ENCODE peak calls at places on chromosomes 1 and 21, in four cellular contexts. K is IMR-90, A is mammary epithelial cell, Z is HCT116. O is an unnamed sample.

GRCh38 chr1:53979712-53980450 is 33.7 kb downstream of the LRRC42 start:
- DNase-seq in A (no peak), K (no peak), Z (no peak), O (no peak)

GRCh38 chr21:42567181-42567560 is 53.5 kb downstream of the SLC37A1 start:
- DNase-seq in Z (no peak), A (no peak), K (no peak), O (no peak)

GRCh38 chr1:155485945-155486344 is 76.7 kb downstream of the ASH1L start:
- DNase-seq in K (no peak), A (no peak), Z (no peak), O (no peak)

GRCh38 chr1:192601145-192602048 is 25.8 kb downstream of the RGS1 start:
- DNase-seq in Z (no peak), K (peak), A (peak), O (peak)

GRCh38 chr1:81558291-81559076 is 242.2 kb upstream of the ADGRL2 start:
- DNase-seq in Z (no peak), K (no peak), A (no peak), O (no peak)

GRCh38 chr1:238916828-238917227 is 469.5 kb upstream of the CHRM3 start:
- DNase-seq in K (no peak), A (peak), Z (no peak), O (peak)

GRCh38 chr1:218592688-218593087 is 247.6 kb downstream of the TGFB2 start:
- DNase-seq in Z (no peak), K (peak), A (peak), O (peak)

GRCh38 chr1:157785241-157785640 is 8.3 kb upstream of the FCRL2 start:
- DNase-seq in Z (no peak), A (no peak), K (no peak), O (no peak)

GRCh38 chr1:71881611-71882010 is 400.7 kb downstream of the NEGR1 start:
- DNase-seq in K (peak), A (no peak), Z (no peak), O (peak)

GRCh38 chr21:45981154-45981606 is 390 bp upstream of the COL6A1 start:
- DNase-seq in A (peak), K (peak), Z (peak), O (peak)

GRCh38 chr21:14962217-14962616 is 102.6 kb downstream of the NRIP1 start:
- DNase-seq in Z (no peak), A (no peak), K (no peak), O (no peak)

GRCh38 chr1:87330954-87331318 is 2.3 kb downstream of the LMO4 start:
- DNase-seq in K (no peak), A (no peak), Z (no peak), O (no peak)

GRCh38 chr1:56566040-56566774 is 13.2 kb downstream of the PLPP3 start:
- DNase-seq in Z (no peak), K (no peak), A (no peak), O (no peak)

GRCh38 chr1:61226791-61227567 is 144.6 kb downstream of the NFIA start:
- DNase-seq in A (no peak), Z (no peak), K (no peak), O (no peak)

GRCh38 chr1:201226859-201227488 is 36.4 kb downstream of the IGFN1 start:
- DNase-seq in Z (no peak), K (no peak), A (no peak), O (no peak)

GRCh38 chr1:2483970-2484369 is 7.9 kb downstream of the PLCH2 start:
- DNase-seq in A (no peak), K (no peak), Z (no peak), O (no peak)

GRCh38 chr1:50348449-50349241 is 74.6 kb downstream of the DMRTA2 start:
- DNase-seq in Z (peak), A (peak), K (peak), O (peak)

GRCh38 chr1:91404151-91405012 is at the start of gene HFM1:
- DNase-seq in Z (peak), A (peak), K (peak), O (peak)

GRCh38 chr1:226977288-226977972 is 37.3 kb downstream of the COQ8A start:
- DNase-seq in Z (no peak), A (no peak), K (no peak), O (no peak)

GRCh38 chr1:42938596-42939184 is 20.0 kb downstream of the SLC2A1 start:
- DNase-seq in K (no peak), Z (no peak), A (no peak), O (no peak)

GRCh38 chr1:25198731-25199231 is 33.5 kb downstream of the SYF2 start:
- DNase-seq in K (no peak), Z (no peak), A (peak), O (peak)

GRCh38 chr1:232380556-232380955 is 249.4 kb downstream of the SIPA1L2 start:
- DNase-seq in K (no peak), Z (no peak), A (no peak), O (no peak)

GRCh38 chr1:1069711-1070676 is 4.1 kb downstream of the RNF223 start:
- DNase-seq in A (no peak), Z (no peak), K (peak), O (no peak)

GRCh38 chr1:18079941-18080340 is 27.7 kb upstream of the IGSF21 start:
- DNase-seq in K (no peak), Z (no peak), A (no peak), O (no peak)

GRCh38 chr1:47650205-47650604 is 212.4 kb downstream of the FOXD2 start:
- DNase-seq in A (peak), K (peak), Z (peak), O (peak)

GRCh38 chr1:25922633-25923567 is 16.7 kb upstream of the STMN1 start:
- DNase-seq in K (no peak), Z (no peak), A (no peak), O (peak)

GRCh38 chr1:171251741-171252300 is 3.5 kb downstream of the FMO1 start:
- DNase-seq in A (no peak), K (peak), Z (no peak), O (no peak)

GRCh38 chr1:106768501-106768900 is 288.0 kb upstream of the PRMT6 start:
- DNase-seq in A (peak), Z (no peak), K (no peak), O (peak)

GRCh38 chr1:210236840-210237409 is 4.3 kb downstream of the SERTAD4 start:
- DNase-seq in Z (no peak), A (no peak), K (peak), O (peak)
- H2AFZ ChIP-seq in Z (no peak), A (no peak), K (peak), O (no peak)

DNA sequence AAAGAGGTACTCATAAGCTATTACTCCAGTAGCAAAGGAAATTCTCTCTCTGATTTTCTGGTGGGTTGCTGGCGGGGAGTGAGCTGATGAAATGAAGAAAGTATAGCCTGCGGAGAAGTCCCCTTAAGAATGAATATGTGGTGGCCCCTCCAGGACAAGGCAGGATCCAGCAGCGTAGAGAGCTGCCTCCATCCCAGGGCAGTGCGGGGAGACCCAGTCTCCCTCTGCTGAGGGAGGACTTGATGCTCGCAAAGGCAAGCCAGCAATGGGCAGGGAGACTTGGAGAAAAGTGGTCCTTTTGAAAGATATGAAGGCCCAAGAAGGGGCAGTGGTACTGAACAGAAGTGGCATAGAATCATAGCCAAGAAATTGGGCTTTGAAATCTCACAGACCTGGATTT is 106.0 kb upstream of the SLC44A3 start:
- DNase-seq in A (no peak), Z (no peak), K (no peak), O (no peak)
- H3K9ac ChIP-seq in A (no peak), Z (peak), K (peak), O (peak)

DNA sequence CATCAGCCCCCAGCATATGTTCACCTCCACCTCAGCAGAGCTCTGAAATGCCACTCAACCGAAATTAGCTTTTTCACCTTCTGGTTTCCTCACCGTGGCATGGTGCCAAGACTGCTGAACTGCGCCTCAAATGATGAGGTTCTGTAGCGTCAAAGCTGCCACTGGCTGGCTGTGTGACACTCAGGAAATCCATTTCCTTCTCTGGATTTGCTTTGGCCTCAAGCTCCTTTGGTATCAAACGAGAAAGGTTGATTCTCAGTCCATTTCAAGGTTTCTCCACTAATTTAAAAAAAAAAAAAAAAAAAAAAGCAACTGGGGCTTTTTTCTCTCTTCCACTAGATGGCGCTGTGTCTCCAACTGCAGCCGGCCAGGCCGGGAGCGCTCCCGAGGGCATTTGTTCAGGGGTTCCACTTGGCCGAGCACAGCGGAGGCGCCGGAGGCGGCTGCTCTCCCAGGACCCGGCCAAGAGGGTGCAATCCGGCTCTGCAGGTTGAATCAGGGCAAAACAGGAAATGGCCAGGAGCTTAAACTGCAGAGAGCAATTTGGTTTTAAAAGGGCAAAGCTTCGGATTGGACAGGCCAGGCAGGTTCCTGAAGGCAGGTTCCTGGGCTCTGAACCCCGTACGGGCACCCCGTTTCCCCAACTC is 26.5 kb upstream of the PLA2G2C start:
- DNase-seq in A (peak), K (peak), Z (peak), O (no peak)
- H2AFZ ChIP-seq in A (peak), K (peak), Z (peak), O (no peak)

GRCh38 chr21:36385233-36385908 is at the start of gene CHAF1B:
- DNase-seq in K (peak), Z (peak), A (peak), O (peak)
- H3K9ac ChIP-seq in K (peak), Z (peak), A (peak), O (peak)

DNA sequence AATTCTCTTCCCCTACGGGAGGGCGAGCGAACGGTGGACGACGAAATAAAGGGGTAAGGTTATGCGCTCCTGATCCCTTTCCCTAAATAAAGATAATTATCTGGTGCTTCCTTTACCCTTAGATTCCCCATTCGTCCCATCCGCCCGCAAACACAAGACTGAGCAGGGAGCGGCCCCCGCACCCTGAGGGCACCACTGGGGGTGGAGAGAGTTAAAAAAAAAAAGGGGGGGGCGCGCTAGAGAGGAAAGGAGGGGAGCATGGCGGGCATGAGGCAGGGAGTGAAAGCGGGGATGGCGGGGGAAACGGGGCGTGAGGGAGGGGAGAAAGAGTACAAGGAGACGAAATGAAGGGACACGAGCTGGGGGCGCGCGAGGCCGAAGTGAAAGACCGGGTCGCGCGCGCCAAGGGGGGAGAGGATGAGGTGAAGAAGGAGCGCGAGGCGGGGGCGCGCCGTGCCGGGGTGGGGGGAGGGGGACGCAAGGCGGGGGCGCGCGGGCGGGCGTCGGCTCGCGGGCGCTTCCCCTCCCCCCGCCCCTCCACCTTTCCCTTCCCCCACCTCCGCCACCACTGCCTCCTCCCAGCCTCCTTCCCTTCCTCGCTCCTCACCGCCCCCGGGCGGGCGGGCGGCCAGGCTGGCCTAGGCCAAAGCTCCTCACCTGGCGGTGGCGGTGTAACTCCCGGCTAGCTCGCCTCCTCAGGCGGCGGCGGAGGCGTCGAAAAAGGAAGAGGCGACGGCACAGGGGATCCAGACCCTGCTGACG is 515 bp downstream of the GATAD2B start:
- DNase-seq in Z (no peak), A (peak), K (no peak), O (no peak)
- H2AFZ ChIP-seq in Z (no peak), A (peak), K (peak), O (peak)

O was measured in astrocyte.